ENCODE peak calls at places on chromosomes 6 and 20, in six cellular contexts. L is spleen, U is HCT116, J is endothelial cell of umbilical vein, H is GM23338, T is stomach. Z is an unnamed sample.

GRCh38 chr6:126481319-126481718 is 141.4 kb downstream of the CENPW start:
- DNase-seq in U (no peak), H (no peak), J (no peak), L (no peak), T (no peak), Z (no peak)

GRCh38 chr6:140463312-140463710 is 1088.9 kb upstream of the CITED2 start:
- DNase-seq in J (no peak), L (no peak), H (no peak), U (no peak), T (no peak), Z (no peak)

GRCh38 chr6:24489470-24489869 is at the start of gene GPLD1:
- DNase-seq in J (no peak), L (no peak), U (no peak), T (no peak), H (no peak), Z (no peak)

GRCh38 chr6:27888576-27888975 is 23.6 kb downstream of the OR2B2 start:
- DNase-seq in T (no peak), L (no peak), H (peak), J (no peak), U (no peak), Z (no peak)

GRCh38 chr6:44053760-44054556 is 73.3 kb downstream of the MRPL14 start:
- DNase-seq in L (peak), H (no peak), J (peak), T (no peak), U (no peak), Z (no peak)

GRCh38 chr20:57398231-57398821 is 7.1 kb downstream of the RBM38 start:
- DNase-seq in T (peak), U (no peak), L (peak), H (no peak), J (no peak), Z (peak)

GRCh38 chr6:9025223-9025622 is 589.9 kb upstream of the SLC35B3 start:
- DNase-seq in U (no peak), T (no peak), J (no peak), H (no peak), L (no peak), Z (no peak)

GRCh38 chr6:22184371-22184770 is 112.5 kb downstream of the PRL start:
- DNase-seq in J (no peak), H (no peak), U (no peak), L (no peak), T (no peak), Z (no peak)

GRCh38 chr6:6678185-6678671 is 89.7 kb downstream of the LY86 start:
- DNase-seq in J (peak), L (no peak), T (no peak), H (no peak), U (no peak), Z (no peak)

GRCh38 chr6:168332020-168332419 is 12.4 kb upstream of the DACT2 start:
- DNase-seq in T (no peak), J (no peak), U (no peak), L (no peak), H (peak), Z (no peak)
- H3K4me3 ChIP-seq in T (no peak), J (no peak), U (no peak), L (no peak), H (no peak), Z (no peak)

GRCh38 chr20:17570347-17571152 is 675 bp downstream of the DSTN start:
- DNase-seq in H (peak), L (no peak), T (peak), J (peak), U (peak), Z (peak)
- TF ChIP-seq POLR2AphosphoS5 in H (no peak), L (no peak), T (peak), J (no peak), U (no peak), Z (no peak)

DNA sequence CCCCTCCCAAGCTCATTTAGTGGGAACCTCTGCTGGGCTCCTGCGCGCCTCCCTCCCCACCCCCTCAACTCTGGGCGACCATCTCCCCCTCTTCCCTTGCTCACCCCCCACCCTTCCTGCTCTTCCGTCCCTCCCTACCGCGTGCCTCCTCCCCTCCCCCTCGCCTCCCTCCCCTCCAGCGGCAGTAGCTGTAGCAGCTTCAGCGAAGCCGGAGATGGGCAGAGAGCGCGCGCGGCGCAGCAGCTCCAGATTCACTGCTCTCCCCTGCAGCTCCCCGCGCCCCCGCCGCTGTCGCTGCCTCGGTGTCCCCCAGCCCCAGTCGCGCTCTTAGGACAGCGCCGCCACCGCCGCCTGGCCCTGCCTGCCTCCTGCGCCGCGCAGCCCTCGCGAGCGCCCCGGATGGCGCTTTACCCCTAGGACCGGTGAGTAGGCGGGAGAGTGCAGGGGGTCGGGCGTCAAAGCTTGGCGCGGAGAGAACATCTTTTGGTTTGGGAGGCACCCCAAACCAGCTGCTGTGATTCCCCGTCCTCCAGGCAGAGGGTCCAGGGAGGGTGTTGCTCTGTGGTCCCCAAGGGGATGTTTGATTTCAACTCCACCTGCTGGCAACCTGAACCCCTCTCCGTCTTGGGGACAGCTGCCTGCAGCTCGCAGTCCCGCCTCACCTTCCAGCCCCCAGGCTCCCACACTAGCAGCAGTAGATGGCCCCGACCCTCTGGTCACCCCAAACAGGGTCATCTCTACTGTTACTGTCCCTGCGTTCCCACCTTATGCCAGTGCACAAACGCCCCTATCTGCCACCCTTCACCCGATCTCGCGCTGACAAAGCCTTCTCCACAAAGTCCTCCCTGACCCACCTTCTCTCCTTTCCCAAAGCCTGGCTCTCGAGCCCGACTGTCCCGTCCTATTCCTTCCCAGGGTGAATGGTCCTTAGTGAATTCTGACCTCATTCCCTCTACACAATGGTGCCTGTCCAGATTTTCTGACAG is at the start of gene FUT9:
- DNase-seq in U (no peak), J (no peak), T (peak), L (peak), H (peak), Z (no peak)
- H3K27ac ChIP-seq in U (no peak), J (no peak), T (peak), L (no peak), H (peak), Z (no peak)

GRCh38 chr6:10030942-10031537 is 383.8 kb downstream of the TFAP2A start:
- DNase-seq in L (no peak), J (no peak), T (no peak), U (peak), H (peak), Z (no peak)

GRCh38 chr6:10028202-10028601 is 386.7 kb downstream of the TFAP2A start:
- DNase-seq in H (no peak), T (no peak), J (no peak), U (no peak), L (no peak), Z (no peak)

GRCh38 chr6:10033223-10033829 is 381.5 kb downstream of the TFAP2A start:
- DNase-seq in L (no peak), J (no peak), H (peak), T (no peak), U (no peak), Z (no peak)
- H3K4me3 ChIP-seq in L (no peak), J (no peak), H (no peak), T (no peak), U (no peak), Z (no peak)

GRCh38 chr20:59364611-59365010 is 64.2 kb downstream of the EDN3 start:
- DNase-seq in U (no peak), L (peak), T (no peak), J (no peak), H (no peak), Z (no peak)

GRCh38 chr20:59359908-59360307 is 59.5 kb downstream of the EDN3 start:
- DNase-seq in T (no peak), J (no peak), H (no peak), U (no peak), L (no peak), Z (no peak)

GRCh38 chr20:59365611-59366284 is 65.3 kb downstream of the EDN3 start:
- DNase-seq in H (no peak), U (no peak), L (peak), T (no peak), J (no peak), Z (no peak)

GRCh38 chr20:59360934-59361333 is 60.5 kb downstream of the EDN3 start:
- DNase-seq in U (no peak), H (no peak), J (no peak), T (no peak), L (no peak), Z (no peak)

DNA sequence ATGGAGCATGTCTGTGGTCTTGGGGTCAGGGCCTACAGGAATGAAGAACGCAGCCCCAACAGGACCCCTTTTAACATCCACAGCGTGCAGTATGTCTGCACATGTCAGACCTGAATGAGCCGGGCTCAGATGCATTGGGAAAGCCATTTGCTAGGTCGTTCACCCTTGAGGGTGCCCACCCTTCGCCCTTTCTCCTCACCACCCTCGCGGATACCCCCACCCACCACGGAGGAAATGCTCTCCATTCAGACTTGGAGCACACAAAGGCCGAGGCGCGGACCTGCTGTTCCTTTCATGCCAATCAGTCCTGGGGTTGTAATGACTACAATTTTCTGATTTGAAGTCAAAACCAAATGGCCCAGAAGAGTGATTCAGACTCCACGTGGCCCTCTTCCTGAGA is 62.7 kb downstream of the EDN3 start:
- DNase-seq in L (no peak), U (no peak), J (no peak), T (no peak), H (no peak), Z (no peak)
- TF ChIP-seq POLR2AphosphoS5 in L (no peak), U (no peak), J (no peak), T (no peak), H (no peak), Z (no peak)

GRCh38 chr20:25408890-25409289 is 1.4 kb downstream of the GINS1 start:
- DNase-seq in L (no peak), H (no peak), J (no peak), U (no peak), T (no peak), Z (no peak)
- H3K27ac ChIP-seq in L (no peak), H (peak), J (no peak), U (no peak), T (no peak), Z (no peak)

DNA sequence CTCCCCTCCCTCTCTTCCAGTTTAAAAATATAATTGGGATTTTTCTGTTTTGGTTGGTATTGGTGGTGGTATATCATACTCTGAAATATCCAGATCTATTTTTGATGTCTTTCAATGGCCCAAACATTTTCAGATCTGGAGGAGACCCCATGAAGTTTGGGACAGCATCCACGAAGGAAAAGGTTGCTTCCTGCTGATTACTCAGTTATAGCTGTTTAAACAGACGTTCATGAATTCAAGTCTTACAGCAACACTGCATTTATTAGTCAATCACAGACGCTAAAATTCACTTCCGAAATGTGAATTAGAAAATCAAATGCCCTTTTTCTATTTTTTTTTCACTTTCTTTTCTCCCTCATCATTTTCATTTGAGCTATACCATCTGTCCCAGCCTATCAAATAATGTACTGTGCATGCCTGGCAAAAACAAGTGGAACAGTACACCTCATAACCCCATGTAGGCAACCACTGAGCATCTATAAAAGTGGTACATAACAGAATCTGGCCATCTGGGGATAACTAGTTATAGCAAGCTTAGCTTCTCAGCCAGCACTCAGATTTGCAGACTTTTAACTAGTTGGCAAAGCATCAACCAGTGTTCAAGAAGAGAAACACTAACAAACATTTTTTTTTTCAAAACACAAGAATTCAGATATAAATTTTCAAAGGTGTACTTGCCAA is 124.5 kb downstream of the HIVEP2 start:
- DNase-seq in J (peak), T (no peak), U (no peak), H (no peak), L (no peak), Z (no peak)
- H3K4me3 ChIP-seq in J (no peak), T (peak), U (no peak), H (no peak), L (peak), Z (peak)

GRCh38 chr20:17849901-17850673 is 118.5 kb downstream of the SNX5 start:
- DNase-seq in L (no peak), H (no peak), T (peak), U (peak), J (peak), Z (peak)
- TF ChIP-seq POLR2AphosphoS5 in L (no peak), H (no peak), T (peak), U (peak), J (peak), Z (peak)